ENCODE peak calls at places on chromosome 13, in ten cellular contexts. One of them, this sample, is unnamed. For H3K27me3, the result is how much of the 10 kb centered on the place peaks cover.

GRCh38 chr13:21481359-21481758 is 22.3 kb upstream of the ZDHHC20 start:
- DNase-seq in IMR-90: no peak
- DNase-seq in heart left ventricle: no peak
- DNase-seq in K562: no peak
- DNase-seq in GM12878: no peak
- DNase-seq in body of pancreas: no peak
- DNase-seq in uterus: no peak
- DNase-seq in sigmoid colon: no peak
- DNase-seq in tibial nerve: no peak
- DNase-seq in breast epithelium: no peak
- DNase-seq in this sample: no peak

GRCh38 chr13:105817011-105817410 is 718.5 kb downstream of the EFNB2 start:
- DNase-seq in IMR-90: no peak
- DNase-seq in heart left ventricle: no peak
- DNase-seq in K562: no peak
- DNase-seq in GM12878: no peak
- DNase-seq in body of pancreas: no peak
- DNase-seq in uterus: no peak
- DNase-seq in sigmoid colon: no peak
- DNase-seq in tibial nerve: no peak
- DNase-seq in breast epithelium: no peak
- DNase-seq in this sample: no peak

GRCh38 chr13:87295636-87296035 is 375.5 kb upstream of the SLITRK5 start:
- DNase-seq in IMR-90: no peak
- DNase-seq in heart left ventricle: no peak
- DNase-seq in K562: no peak
- DNase-seq in GM12878: no peak
- DNase-seq in body of pancreas: no peak
- DNase-seq in uterus: no peak
- DNase-seq in sigmoid colon: no peak
- DNase-seq in tibial nerve: no peak
- DNase-seq in breast epithelium: no peak
- DNase-seq in this sample: no peak

GRCh38 chr13:51041710-51042109 is 69.4 kb downstream of the C13orf42 start:
- DNase-seq in IMR-90: no peak
- DNase-seq in heart left ventricle: no peak
- DNase-seq in K562: no peak
- DNase-seq in GM12878: no peak
- DNase-seq in body of pancreas: no peak
- DNase-seq in uterus: no peak
- DNase-seq in sigmoid colon: no peak
- DNase-seq in tibial nerve: no peak
- DNase-seq in breast epithelium: no peak
- DNase-seq in this sample: no peak

GRCh38 chr13:22061371-22061805 is 390.5 kb downstream of the FGF9 start:
- DNase-seq in IMR-90: no peak
- DNase-seq in heart left ventricle: no peak
- DNase-seq in K562: no peak
- DNase-seq in GM12878: peak
- DNase-seq in body of pancreas: no peak
- DNase-seq in uterus: no peak
- DNase-seq in sigmoid colon: no peak
- DNase-seq in tibial nerve: no peak
- DNase-seq in breast epithelium: no peak
- DNase-seq in this sample: no peak

GRCh38 chr13:51584731-51585191 is 499 bp downstream of the WDFY2 start:
- DNase-seq in IMR-90: peak
- DNase-seq in heart left ventricle: no peak
- DNase-seq in K562: peak
- DNase-seq in GM12878: no peak
- DNase-seq in body of pancreas: peak
- DNase-seq in uterus: no peak
- DNase-seq in sigmoid colon: peak
- DNase-seq in tibial nerve: peak
- DNase-seq in breast epithelium: peak
- DNase-seq in this sample: no peak

GRCh38 chr13:23159205-23159586 is 21.6 kb upstream of the SGCG start:
- DNase-seq in IMR-90: peak
- DNase-seq in heart left ventricle: no peak
- DNase-seq in K562: peak
- DNase-seq in GM12878: no peak
- DNase-seq in body of pancreas: no peak
- DNase-seq in uterus: no peak
- DNase-seq in sigmoid colon: no peak
- DNase-seq in tibial nerve: no peak
- DNase-seq in breast epithelium: no peak
- DNase-seq in this sample: no peak

GRCh38 chr13:51614350-51614786 is 30.1 kb downstream of the WDFY2 start:
- DNase-seq in IMR-90: no peak
- DNase-seq in heart left ventricle: peak
- DNase-seq in K562: no peak
- DNase-seq in GM12878: peak
- DNase-seq in body of pancreas: peak
- DNase-seq in uterus: no peak
- DNase-seq in sigmoid colon: no peak
- DNase-seq in tibial nerve: no peak
- DNase-seq in breast epithelium: no peak
- DNase-seq in this sample: no peak

GRCh38 chr13:34153428-34154180 is 335.7 kb downstream of the RFC3 start:
- DNase-seq in IMR-90: no peak
- DNase-seq in heart left ventricle: no peak
- DNase-seq in K562: no peak
- DNase-seq in GM12878: no peak
- DNase-seq in body of pancreas: no peak
- DNase-seq in uterus: no peak
- DNase-seq in sigmoid colon: no peak
- DNase-seq in tibial nerve: no peak
- DNase-seq in breast epithelium: no peak
- DNase-seq in this sample: no peak

GRCh38 chr13:34155931-34156607 is 338.1 kb downstream of the RFC3 start:
- DNase-seq in IMR-90: peak
- DNase-seq in heart left ventricle: no peak
- DNase-seq in K562: no peak
- DNase-seq in GM12878: no peak
- DNase-seq in body of pancreas: no peak
- DNase-seq in uterus: no peak
- DNase-seq in sigmoid colon: no peak
- DNase-seq in tibial nerve: no peak
- DNase-seq in breast epithelium: no peak
- DNase-seq in this sample: no peak

GRCh38 chr13:34152996-34153395 is 335.0 kb downstream of the RFC3 start:
- DNase-seq in IMR-90: no peak
- DNase-seq in heart left ventricle: no peak
- DNase-seq in K562: no peak
- DNase-seq in GM12878: no peak
- DNase-seq in body of pancreas: no peak
- DNase-seq in uterus: no peak
- DNase-seq in sigmoid colon: no peak
- DNase-seq in tibial nerve: no peak
- DNase-seq in breast epithelium: no peak
- DNase-seq in this sample: no peak

GRCh38 chr13:34159946-34160345 is 342.0 kb downstream of the RFC3 start:
- DNase-seq in IMR-90: no peak
- DNase-seq in heart left ventricle: no peak
- DNase-seq in K562: no peak
- DNase-seq in GM12878: no peak
- DNase-seq in body of pancreas: no peak
- DNase-seq in uterus: no peak
- DNase-seq in sigmoid colon: no peak
- DNase-seq in tibial nerve: no peak
- DNase-seq in breast epithelium: no peak
- DNase-seq in this sample: no peak

DNA sequence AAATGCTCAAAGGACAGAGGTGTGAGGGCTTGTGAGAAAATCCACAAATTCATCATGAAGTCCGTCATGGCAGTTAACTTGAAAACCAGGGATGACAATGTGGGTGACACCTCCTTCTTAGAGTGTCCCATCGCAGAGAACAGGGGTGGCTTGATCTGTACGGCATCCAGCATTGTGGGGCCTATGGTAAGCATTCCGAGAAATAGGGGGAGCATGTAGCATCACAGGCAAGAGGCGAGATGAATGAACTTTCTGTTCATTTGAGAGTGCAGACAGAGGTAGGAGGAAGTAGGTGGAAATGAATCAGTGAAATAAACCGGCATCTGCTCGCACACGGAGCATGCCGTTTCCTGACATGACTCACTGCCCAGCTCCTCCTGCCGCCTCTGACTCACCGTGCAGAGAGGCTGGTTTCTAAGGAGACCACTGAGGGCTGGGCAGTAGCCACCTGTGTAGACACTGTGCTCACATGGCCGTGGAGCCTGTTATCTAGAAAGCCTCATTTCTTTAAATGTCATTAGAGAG is 339.0 kb downstream of the RFC3 start:
- DNase-seq in IMR-90: peak
- DNase-seq in heart left ventricle: peak
- DNase-seq in K562: no peak
- DNase-seq in GM12878: peak
- DNase-seq in body of pancreas: peak
- DNase-seq in uterus: peak
- DNase-seq in sigmoid colon: peak
- DNase-seq in tibial nerve: peak
- DNase-seq in breast epithelium: peak
- DNase-seq in this sample: peak
- TF ChIP-seq POLR2A in IMR-90: no peak
- TF ChIP-seq POLR2A in heart left ventricle: no peak
- TF ChIP-seq POLR2A in K562: no peak
- TF ChIP-seq POLR2A in GM12878: no peak
- TF ChIP-seq POLR2A in body of pancreas: peak
- TF ChIP-seq POLR2A in uterus: no peak
- TF ChIP-seq POLR2A in sigmoid colon: no peak
- TF ChIP-seq POLR2A in tibial nerve: no peak
- TF ChIP-seq POLR2A in breast epithelium: no peak
- TF ChIP-seq POLR2A in this sample: no peak

GRCh38 chr13:24506698-24507335 is 5.8 kb downstream of the PARP4 start:
- DNase-seq in IMR-90: no peak
- DNase-seq in heart left ventricle: no peak
- DNase-seq in K562: no peak
- DNase-seq in GM12878: no peak
- DNase-seq in body of pancreas: no peak
- DNase-seq in uterus: no peak
- DNase-seq in sigmoid colon: no peak
- DNase-seq in tibial nerve: no peak
- DNase-seq in breast epithelium: no peak
- DNase-seq in this sample: no peak

GRCh38 chr13:24511019-24511823 is 1.4 kb downstream of the PARP4 start:
- DNase-seq in IMR-90: peak
- DNase-seq in heart left ventricle: no peak
- DNase-seq in K562: peak
- DNase-seq in GM12878: peak
- DNase-seq in body of pancreas: peak
- DNase-seq in uterus: no peak
- DNase-seq in sigmoid colon: no peak
- DNase-seq in tibial nerve: no peak
- DNase-seq in breast epithelium: no peak
- DNase-seq in this sample: no peak

GRCh38 chr13:24516919-24517318 is 4.3 kb upstream of the PARP4 start:
- DNase-seq in IMR-90: no peak
- DNase-seq in heart left ventricle: no peak
- DNase-seq in K562: no peak
- DNase-seq in GM12878: no peak
- DNase-seq in body of pancreas: no peak
- DNase-seq in uterus: no peak
- DNase-seq in sigmoid colon: no peak
- DNase-seq in tibial nerve: no peak
- DNase-seq in breast epithelium: no peak
- DNase-seq in this sample: no peak

GRCh38 chr13:24511824-24512207 is 762 bp downstream of the PARP4 start:
- DNase-seq in IMR-90: no peak
- DNase-seq in heart left ventricle: no peak
- DNase-seq in K562: no peak
- DNase-seq in GM12878: peak
- DNase-seq in body of pancreas: no peak
- DNase-seq in uterus: no peak
- DNase-seq in sigmoid colon: no peak
- DNase-seq in tibial nerve: no peak
- DNase-seq in breast epithelium: no peak
- DNase-seq in this sample: no peak

GRCh38 chr13:24512208-24513068 is at the start of gene PARP4:
- DNase-seq in IMR-90: peak
- DNase-seq in heart left ventricle: peak
- DNase-seq in K562: peak
- DNase-seq in GM12878: peak
- DNase-seq in body of pancreas: peak
- DNase-seq in uterus: peak
- DNase-seq in sigmoid colon: peak
- DNase-seq in tibial nerve: peak
- DNase-seq in breast epithelium: peak
- DNase-seq in this sample: peak
- H3K27ac ChIP-seq in IMR-90: peak
- H3K27ac ChIP-seq in heart left ventricle: peak
- H3K27ac ChIP-seq in K562: peak
- H3K27ac ChIP-seq in GM12878: peak
- H3K27ac ChIP-seq in body of pancreas: peak
- H3K27ac ChIP-seq in uterus: peak
- H3K27ac ChIP-seq in sigmoid colon: peak
- H3K27ac ChIP-seq in tibial nerve: peak
- H3K27ac ChIP-seq in breast epithelium: peak
- H3K27ac ChIP-seq in this sample: peak

GRCh38 chr13:112330479-112331407 is 45.4 kb upstream of the SPACA7 start:
- DNase-seq in IMR-90: no peak
- DNase-seq in heart left ventricle: no peak
- DNase-seq in K562: no peak
- DNase-seq in GM12878: no peak
- DNase-seq in body of pancreas: no peak
- DNase-seq in uterus: no peak
- DNase-seq in sigmoid colon: no peak
- DNase-seq in tibial nerve: no peak
- DNase-seq in breast epithelium: no peak
- DNase-seq in this sample: no peak
- H3K27me3 ChIP-seq in IMR-90: under half
- H3K27me3 ChIP-seq in heart left ventricle: half or more
- H3K27me3 ChIP-seq in K562: under half
- H3K27me3 ChIP-seq in GM12878: under half
- H3K27me3 ChIP-seq in body of pancreas: under half
- H3K27me3 ChIP-seq in uterus: under half
- H3K27me3 ChIP-seq in sigmoid colon: under half
- H3K27me3 ChIP-seq in tibial nerve: under half
- H3K27me3 ChIP-seq in breast epithelium: under half
- H3K27me3 ChIP-seq in this sample: under half

DNA sequence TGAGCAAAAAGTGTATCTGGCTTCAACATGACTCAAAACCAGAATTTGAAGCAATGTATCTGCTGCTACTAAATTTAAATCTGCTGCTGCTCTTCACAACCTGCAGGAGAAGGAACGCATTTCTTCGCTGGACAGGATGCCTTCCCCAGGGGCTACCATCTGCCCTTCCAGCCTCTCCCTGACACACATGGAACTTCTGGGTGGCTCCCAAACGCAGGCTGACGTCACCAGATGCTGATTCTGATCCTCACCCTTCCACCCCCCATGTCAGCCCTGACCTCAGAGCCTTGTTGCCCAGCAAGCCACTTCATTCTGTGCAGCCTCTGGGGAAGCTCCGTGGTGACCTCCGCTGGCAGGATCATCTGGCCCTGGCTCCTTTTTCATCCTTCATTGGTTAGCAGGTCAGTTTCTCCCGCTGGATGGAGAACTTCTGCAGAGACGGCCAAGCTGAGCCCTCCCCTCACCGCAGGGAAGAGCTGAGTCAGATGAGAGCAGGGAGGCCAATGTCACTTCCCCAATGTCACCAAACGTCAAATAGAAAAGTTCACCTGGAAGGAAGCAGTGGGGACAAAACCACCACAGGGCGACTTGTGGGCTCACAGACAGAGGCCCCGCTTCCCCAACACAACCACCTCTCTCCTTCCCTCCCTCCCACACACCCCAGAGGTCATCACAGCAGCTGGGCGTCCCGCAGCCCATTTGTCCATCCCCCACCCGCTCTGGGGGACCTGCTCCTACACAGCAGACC is 14.0 kb upstream of the RAB20 start:
- DNase-seq in IMR-90: peak
- DNase-seq in heart left ventricle: peak
- DNase-seq in K562: peak
- DNase-seq in GM12878: peak
- DNase-seq in body of pancreas: peak
- DNase-seq in uterus: no peak
- DNase-seq in sigmoid colon: no peak
- DNase-seq in tibial nerve: no peak
- DNase-seq in breast epithelium: no peak
- DNase-seq in this sample: no peak
- TF ChIP-seq POLR2A in IMR-90: no peak
- TF ChIP-seq POLR2A in heart left ventricle: no peak
- TF ChIP-seq POLR2A in K562: no peak
- TF ChIP-seq POLR2A in GM12878: no peak
- TF ChIP-seq POLR2A in body of pancreas: no peak
- TF ChIP-seq POLR2A in uterus: no peak
- TF ChIP-seq POLR2A in sigmoid colon: no peak
- TF ChIP-seq POLR2A in tibial nerve: no peak
- TF ChIP-seq POLR2A in breast epithelium: no peak
- TF ChIP-seq POLR2A in this sample: no peak